ENCODE peak calls at places on chromosomes 6 and 20, in nine cellular contexts. B, I, N, K, M, X, S, P and R are unnamed samples.

GRCh38 chr6:92922216-92922806 is 497.0 kb downstream of the EPHA7 start:
- DNase-seq in B (peak; percentile 24), I (no peak), N (no peak), K (no peak), M (no peak), X (no peak), S (no peak), P (no peak), R (no peak)

GRCh38 chr6:20877008-20877937 is 343.0 kb downstream of the CDKAL1 start:
- DNase-seq in B (no peak), I (peak; percentile 79), N (no peak), K (peak; percentile 64), M (no peak), X (peak; percentile 52), S (peak; percentile 90), P (peak; percentile 89), R (peak; percentile 95)

GRCh38 chr6:78511019-78511418 is 356.3 kb upstream of the IRAK1BP1 start:
- DNase-seq in B (no peak), I (no peak), N (no peak), K (no peak), M (no peak), X (no peak), S (no peak), P (no peak), R (no peak)

GRCh38 chr6:36493859-36494258 is 51.1 kb downstream of the KCTD20 start:
- DNase-seq in B (peak; percentile 30), I (no peak), N (no peak), K (no peak), M (no peak), X (no peak), S (no peak), P (no peak), R (peak; percentile 72)

GRCh38 chr20:33559212-33559611 is 69.3 kb downstream of the CBFA2T2 start:
- DNase-seq in B (no peak), I (no peak), N (no peak), K (no peak), M (no peak), X (no peak), S (no peak), P (no peak), R (peak; percentile 23)

GRCh38 chr6:50826803-50827202 is 8.1 kb downstream of the TFAP2B start:
- DNase-seq in B (no peak), I (no peak), N (no peak), K (no peak), M (no peak), X (no peak), S (no peak), P (no peak), R (no peak)

GRCh38 chr6:47360388-47360787 is 50.7 kb upstream of the TNFRSF21 start:
- DNase-seq in B (no peak), I (no peak), N (no peak), K (no peak), M (no peak), X (no peak), S (no peak), P (peak; percentile 4), R (no peak)

GRCh38 chr20:11311659-11312058 is 606.0 kb upstream of the BTBD3 start:
- DNase-seq in B (no peak), I (no peak), N (no peak), K (no peak), M (no peak), X (no peak), S (no peak), P (no peak), R (peak; percentile 36)

GRCh38 chr6:18379376-18380117 is 7.6 kb upstream of the RNF144B start:
- DNase-seq in B (no peak), I (no peak), N (no peak), K (no peak), M (no peak), X (no peak), S (no peak), P (no peak), R (no peak)

GRCh38 chr20:62412194-62413024 is 5.3 kb upstream of the CABLES2 start:
- DNase-seq in B (no peak), I (no peak), N (no peak), K (no peak), M (no peak), X (no peak), S (no peak), P (no peak), R (no peak)

GRCh38 chr6:118872318-118872717 is 21.6 kb upstream of the ASF1A start:
- DNase-seq in B (no peak), I (no peak), N (no peak), K (no peak), M (no peak), X (no peak), S (no peak), P (no peak), R (no peak)

DNA sequence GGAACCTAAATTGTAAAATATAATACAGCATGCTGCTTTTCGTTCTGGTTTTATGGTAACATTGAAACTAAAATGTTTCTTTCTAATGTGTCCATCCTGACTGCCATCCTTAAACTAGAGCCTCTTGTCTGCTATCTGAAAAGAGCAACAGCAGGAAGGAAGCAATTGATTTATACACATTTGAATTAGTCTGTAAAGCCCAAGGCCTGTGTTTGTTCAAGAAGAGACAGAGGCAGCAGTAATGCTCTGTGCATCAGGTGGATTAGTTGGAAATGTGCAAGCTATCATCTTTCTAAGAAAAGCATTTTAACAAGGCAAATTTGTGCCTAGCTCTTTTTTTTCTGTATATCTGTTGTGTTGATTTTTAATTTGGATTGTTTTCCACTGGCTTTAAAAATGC is 128.6 kb downstream of the SCAF8 start:
- DNase-seq in B (no peak), I (no peak), N (no peak), K (no peak), M (no peak), X (no peak), S (no peak), P (no peak), R (no peak)
- TF ChIP-seq CTCF in B (no peak), I (no peak), N (no peak), K (no peak), M (no peak), X (no peak), S (no peak), P (no peak), R (no peak)

DNA sequence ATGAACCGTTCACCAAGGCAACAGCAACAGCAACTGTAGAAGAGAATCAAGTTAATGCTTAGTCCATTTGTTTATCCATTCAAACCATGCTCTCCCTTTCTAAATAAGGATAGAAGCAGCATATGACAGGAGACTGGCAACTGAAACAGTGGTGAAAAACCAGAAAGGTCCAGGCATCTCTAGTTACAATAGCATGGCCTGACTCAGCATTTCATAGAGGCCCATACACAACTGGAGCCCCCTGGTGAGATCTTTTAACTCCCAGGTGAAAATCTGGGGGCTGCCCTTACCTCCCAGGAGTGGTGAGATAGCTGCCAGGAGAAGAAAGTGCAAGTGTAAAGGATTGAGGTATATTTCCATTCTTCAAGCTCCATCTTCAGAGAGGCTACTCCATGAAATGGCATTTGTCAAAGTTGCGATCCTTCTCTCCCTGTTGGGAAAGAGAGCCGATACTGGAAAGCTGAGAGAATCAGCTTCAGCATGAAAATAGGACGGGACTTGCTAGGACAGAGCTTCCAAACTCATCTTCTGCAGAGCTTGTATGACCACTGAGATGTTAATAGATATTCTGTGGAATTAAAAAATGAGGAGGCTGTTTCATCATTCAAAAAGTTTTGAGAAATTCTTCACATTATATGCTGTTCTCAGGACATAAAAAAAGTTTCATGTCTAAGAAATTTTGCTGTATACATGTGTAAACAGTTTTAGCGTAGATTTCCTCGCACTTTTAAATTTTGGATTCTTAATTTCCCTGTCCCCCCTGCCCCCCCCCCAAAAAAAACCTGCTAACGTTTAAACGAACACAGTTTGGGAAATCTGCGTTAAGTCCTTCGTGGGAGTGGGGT is 10.9 kb upstream of the SLC2A12 start:
- DNase-seq in B (peak; percentile 79), I (no peak), N (no peak), K (no peak), M (no peak), X (no peak), S (no peak), P (no peak), R (no peak)
- TF ChIP-seq CTCF in B (no peak), I (no peak), N (no peak), K (no peak), M (no peak), X (no peak), S (no peak), P (no peak), R (no peak)

GRCh38 chr6:108837236-108837971 is 10.8 kb upstream of the ARMC2 start:
- DNase-seq in B (no peak), I (no peak), N (no peak), K (no peak), M (no peak), X (no peak), S (no peak), P (no peak), R (no peak)

GRCh38 chr6:108836061-108836460 is 12.2 kb upstream of the ARMC2 start:
- DNase-seq in B (no peak), I (no peak), N (no peak), K (no peak), M (no peak), X (no peak), S (no peak), P (no peak), R (no peak)

GRCh38 chr6:108839068-108839467 is 9.2 kb upstream of the ARMC2 start:
- DNase-seq in B (peak; percentile 44), I (no peak), N (no peak), K (no peak), M (no peak), X (no peak), S (no peak), P (no peak), R (no peak)

GRCh38 chr6:108840919-108841318 is 7.3 kb upstream of the ARMC2 start:
- DNase-seq in B (no peak), I (no peak), N (no peak), K (no peak), M (no peak), X (no peak), S (no peak), P (no peak), R (no peak)

GRCh38 chr6:108838101-108838717 is 10.0 kb upstream of the ARMC2 start:
- DNase-seq in B (peak; percentile 87), I (no peak), N (no peak), K (peak; percentile 77), M (no peak), X (no peak), S (no peak), P (no peak), R (peak; percentile 51)
- TF ChIP-seq CTCF in B (peak; percentile 61), I (peak; percentile 15), N (no peak), K (no peak), M (peak; percentile 36), X (peak; percentile 8), S (peak; percentile 47), P (no peak), R (peak; percentile 52)

GRCh38 chr6:84669945-84670344 is 94.5 kb downstream of the TBX18 start:
- DNase-seq in B (no peak), I (no peak), N (no peak), K (no peak), M (no peak), X (no peak), S (no peak), P (no peak), R (no peak)

GRCh38 chr6:84675651-84676050 is 88.7 kb downstream of the TBX18 start:
- DNase-seq in B (no peak), I (no peak), N (no peak), K (no peak), M (no peak), X (no peak), S (no peak), P (no peak), R (no peak)

GRCh38 chr6:84671188-84671587 is 93.2 kb downstream of the TBX18 start:
- DNase-seq in B (no peak), I (no peak), N (no peak), K (no peak), M (no peak), X (no peak), S (no peak), P (no peak), R (no peak)

GRCh38 chr6:84674395-84674794 is 90.0 kb downstream of the TBX18 start:
- DNase-seq in B (no peak), I (no peak), N (no peak), K (no peak), M (no peak), X (no peak), S (no peak), P (no peak), R (no peak)
- TF ChIP-seq CTCF in B (no peak), I (no peak), N (no peak), K (no peak), M (no peak), X (no peak), S (no peak), P (no peak), R (no peak)